ENCODE peak calls at places on chromosomes 13 and 19, in six cellular contexts. D is neural progenitor cell, Q is hepatocyte, M is H1, A is fibroblast of lung, O is mammary epithelial cell. V is an unnamed sample. For H3K27me3, the result is how much of the 10 kb centered on the place peaks cover.

GRCh38 chr19:17778621-17779280 is 16.2 kb upstream of the B3GNT3 start:
- DNase-seq in Q (no peak), O (no peak), M (no peak), D (peak), A (no peak), V (peak)

GRCh38 chr19:12828494-12828893 is 5.9 kb downstream of the RTBDN start:
- DNase-seq in M (peak), O (no peak), A (peak), D (peak), Q (peak), V (no peak)

GRCh38 chr19:17553256-17553655 is 2.2 kb upstream of the COLGALT1 start:
- DNase-seq in A (peak), Q (no peak), O (peak), D (peak), M (no peak), V (no peak)

GRCh38 chr13:97030705-97031452 is 36.6 kb upstream of the OXGR1 start:
- DNase-seq in Q (peak), A (peak), M (no peak), O (peak), D (peak), V (peak)

GRCh38 chr13:100630564-100630963 is 42.0 kb upstream of the GGACT start:
- DNase-seq in A (no peak), O (no peak), M (no peak), Q (no peak), D (peak), V (no peak)

GRCh38 chr19:1725100-1726064 is 27.9 kb upstream of the ONECUT3 start:
- DNase-seq in O (peak), A (peak), Q (peak), M (peak), D (peak), V (no peak)

GRCh38 chr13:93398167-93398566 is 171.6 kb downstream of the GPC6 start:
- DNase-seq in Q (no peak), D (no peak), M (no peak), A (peak), O (no peak), V (no peak)

GRCh38 chr13:24097064-24097463 is 63.5 kb upstream of the SPATA13 start:
- DNase-seq in O (no peak), D (no peak), A (peak), Q (no peak), M (no peak), V (peak)

DNA sequence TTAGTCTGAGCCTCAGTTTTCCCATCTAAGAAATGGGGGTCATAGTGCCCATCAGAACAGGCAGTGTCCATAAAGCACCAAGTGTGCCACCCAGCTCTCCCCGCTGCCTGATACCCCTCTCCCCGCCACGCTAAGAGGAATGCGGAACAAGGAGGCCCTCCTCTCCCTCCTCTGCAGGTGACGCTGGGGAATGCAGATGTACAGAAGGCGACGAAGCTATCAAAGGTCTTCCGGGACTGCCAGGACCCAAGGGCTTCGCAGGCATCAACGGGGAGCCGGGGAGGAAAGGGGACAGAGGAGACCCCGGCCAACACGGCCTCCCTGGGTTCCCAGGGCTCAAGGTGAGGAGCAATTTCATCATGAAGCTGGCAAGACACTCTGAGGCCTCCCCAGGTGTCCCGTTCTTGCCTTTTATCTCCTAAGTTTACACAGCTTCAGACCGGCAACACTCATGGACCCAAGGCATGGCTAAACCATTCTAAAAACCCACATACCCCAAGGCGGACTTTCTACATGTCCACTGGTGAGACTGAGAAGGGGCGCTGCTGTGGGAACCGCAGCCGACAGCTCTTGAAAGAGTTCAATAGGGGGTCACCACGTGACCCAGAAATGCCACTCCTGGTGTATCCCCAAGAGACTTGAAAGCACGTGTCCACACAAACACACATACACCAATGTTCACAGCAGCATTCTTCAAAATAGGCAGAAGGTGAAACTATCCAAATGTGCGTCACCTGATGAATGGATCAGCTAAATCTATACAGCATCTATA is 102.7 kb downstream of the RAB20 start:
- DNase-seq in M (no peak), D (no peak), Q (no peak), A (no peak), O (no peak), V (no peak)
- H3K4me3 ChIP-seq in M (no peak), D (no peak), Q (no peak), A (no peak), O (no peak), V (no peak)

DNA sequence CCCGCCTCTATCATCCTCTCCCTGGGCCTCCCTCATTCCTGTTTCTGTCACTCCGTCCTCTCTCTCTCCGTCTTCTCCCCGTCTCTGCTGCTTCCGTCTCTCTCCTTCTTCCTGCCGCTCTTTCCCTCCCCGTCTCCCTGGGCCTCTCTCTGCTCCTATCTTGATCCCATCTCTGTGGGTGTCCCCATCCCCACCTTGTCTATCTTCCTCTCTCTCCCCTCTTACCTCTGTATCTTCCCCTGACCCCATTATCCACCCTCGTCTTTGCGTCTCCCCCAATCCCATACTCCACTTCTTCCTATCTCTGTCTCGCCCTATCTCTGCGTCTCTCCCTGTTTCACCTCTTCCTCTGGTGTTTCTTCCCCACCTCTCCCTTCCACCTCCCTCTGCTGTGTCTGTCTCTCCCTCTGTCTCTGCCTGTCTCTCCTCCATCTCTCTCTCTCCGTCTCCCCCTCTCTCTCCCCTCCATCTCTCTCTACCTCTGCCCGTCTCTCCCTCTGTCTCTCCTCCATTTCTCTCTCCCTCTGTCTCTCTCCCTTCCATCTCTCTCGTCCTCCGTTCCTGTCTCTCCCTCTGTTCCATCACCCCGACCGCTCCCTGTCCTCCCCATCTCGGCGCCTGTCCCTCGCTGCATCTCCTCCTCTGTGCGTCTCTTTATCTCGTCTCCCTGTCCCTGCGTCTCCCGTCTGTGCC is 4.3 kb downstream of the GRIN2D start:
- DNase-seq in Q (no peak), A (no peak), M (no peak), O (no peak), D (no peak), V (no peak)
- H3K27me3 ChIP-seq in Q (under half), A (under half), M (under half), O (under half), D (half or more), V (under half)

DNA sequence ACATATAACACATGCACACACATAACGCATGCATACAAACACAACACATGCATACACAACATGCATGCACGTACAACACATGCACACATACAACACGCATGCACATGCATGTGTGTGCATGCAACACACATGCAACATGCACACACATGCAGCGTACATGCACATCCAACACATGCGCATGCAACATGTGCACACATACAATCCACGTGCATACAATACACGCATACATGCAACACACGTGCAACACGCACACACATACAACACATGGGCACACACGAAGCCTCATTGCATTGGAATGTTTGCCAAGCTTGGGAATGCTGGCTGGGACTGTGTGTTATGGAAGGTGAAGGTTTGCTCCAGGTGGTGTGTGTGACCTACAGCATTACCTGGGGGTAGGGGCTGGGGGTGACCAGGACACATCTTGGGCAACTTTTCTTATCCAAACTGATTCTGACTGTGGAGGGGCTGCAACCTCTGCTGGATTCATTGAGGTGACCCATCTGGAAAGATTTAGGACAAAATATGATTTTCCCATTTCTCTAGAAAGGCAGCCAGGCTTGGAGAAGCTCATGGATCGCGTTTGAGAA is 58.9 kb downstream of the SPACA7 start:
- DNase-seq in Q (no peak), O (no peak), M (no peak), D (no peak), A (no peak), V (no peak)
- TF ChIP-seq EZH2 in Q (no peak), O (no peak), M (no peak), D (no peak), A (no peak), V (no peak)

DNA sequence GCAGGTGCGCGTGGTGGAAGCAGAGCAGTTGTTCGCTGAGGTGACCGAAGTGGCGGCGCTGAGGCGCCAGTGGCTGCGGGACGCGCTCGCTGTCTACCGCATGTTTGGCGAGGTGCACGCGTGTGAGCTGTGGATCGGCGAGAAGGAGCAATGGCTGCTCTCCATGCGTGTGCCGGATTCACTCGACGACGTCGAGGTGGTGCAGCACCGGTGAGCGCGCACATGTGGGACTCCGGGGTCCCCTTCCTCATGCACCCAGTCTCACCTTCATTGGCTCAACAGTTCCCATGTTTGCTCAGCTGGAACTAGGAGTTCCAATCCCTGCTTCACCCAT is 46.5 kb downstream of the SPTBN4 start:
- DNase-seq in Q (no peak), O (no peak), A (no peak), D (no peak), M (no peak), V (no peak)
- H3K4me3 ChIP-seq in Q (no peak), O (no peak), A (no peak), D (peak), M (no peak), V (no peak)

DNA sequence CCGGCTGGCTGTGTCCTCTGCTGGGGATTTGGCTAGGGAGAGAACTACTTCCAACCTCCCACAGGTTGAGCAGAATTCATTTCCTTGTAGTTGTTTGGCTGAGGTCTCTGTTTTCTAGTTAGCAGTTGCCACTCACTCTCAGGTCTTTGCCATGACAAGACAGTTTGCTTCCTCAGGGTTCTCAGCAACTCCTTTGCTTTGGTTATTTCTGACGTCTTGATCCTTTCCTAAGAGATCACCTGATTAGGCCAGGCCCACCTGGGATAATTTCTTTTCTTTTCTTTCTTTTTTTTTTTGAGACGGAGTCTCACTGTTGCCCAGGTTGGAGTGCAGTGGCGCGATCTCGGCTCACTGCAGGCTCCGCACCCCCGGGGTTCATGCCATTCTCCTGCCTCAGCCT is 9.4 kb upstream of the CACNG8 start:
- DNase-seq in D (no peak), Q (no peak), M (no peak), A (no peak), O (no peak), V (no peak)
- H3K27me3 ChIP-seq in D (under half), Q (under half), M (under half), A (under half), O (under half), V (under half)

GRCh38 chr13:113972451-113973217 is 1.2 kb downstream of the C13orf46 start:
- DNase-seq in A (no peak), Q (no peak), M (no peak), D (no peak), O (no peak), V (no peak)
- TF ChIP-seq EZH2 in A (no peak), Q (no peak), M (no peak), D (no peak), O (no peak), V (no peak)

GRCh38 chr19:30718728-30719127 is 346.5 kb downstream of the ZNF536 start:
- DNase-seq in Q (no peak), A (no peak), D (no peak), O (no peak), M (no peak), V (no peak)
- H3K4me3 ChIP-seq in Q (no peak), A (peak), D (no peak), O (no peak), M (no peak), V (no peak)

GRCh38 chr19:10292206-10292788 is 2.5 kb downstream of the ICAM5 start:
- DNase-seq in M (peak), O (peak), A (peak), D (peak), Q (peak), V (peak)
- H3K27me3 ChIP-seq in M (half or more), O (under half), A (half or more), D (half or more), Q (half or more), V (under half)

GRCh38 chr19:35856546-35857149 is at the start of gene KIRREL2:
- DNase-seq in A (no peak), Q (peak), D (peak), O (no peak), M (peak), V (no peak)
- TF ChIP-seq EZH2 in A (peak), Q (peak), D (no peak), O (no peak), M (no peak), V (no peak)

V was measured in PC-9.